ENCODE peak calls at places on chromosome 5, in four cellular contexts. One of them, this sample, is unnamed.

GRCh38 chr5:38208782-38209378 is 49.5 kb upstream of the EGFLAM start:
- DNase-seq in K562: peak
- DNase-seq in HCT116: peak
- DNase-seq in H1: no peak
- DNase-seq in this sample: peak

GRCh38 chr5:181052928-181053759 is 13.1 kb downstream of the BTNL9 start:
- DNase-seq in HCT116: no peak
- DNase-seq in H1: peak
- DNase-seq in K562: peak
- DNase-seq in this sample: no peak

GRCh38 chr5:141094481-141095262 is at the start of gene PCDHB2:
- DNase-seq in HCT116: no peak
- DNase-seq in H1: peak
- DNase-seq in K562: peak
- DNase-seq in this sample: peak

GRCh38 chr5:5497132-5497748 is 74.8 kb downstream of the ICE1 start:
- DNase-seq in H1: no peak
- DNase-seq in K562: peak
- DNase-seq in HCT116: peak
- DNase-seq in this sample: peak

GRCh38 chr5:103674321-103674720 is 111.7 kb upstream of the NUDT12 start:
- DNase-seq in HCT116: no peak
- DNase-seq in K562: no peak
- DNase-seq in H1: no peak
- DNase-seq in this sample: no peak

GRCh38 chr5:119063579-119064379 is 7.1 kb upstream of the DMXL1 start:
- DNase-seq in H1: peak
- DNase-seq in K562: no peak
- DNase-seq in HCT116: no peak
- DNase-seq in this sample: peak

GRCh38 chr5:150281987-150282386 is 7.6 kb downstream of the CAMK2A start:
- DNase-seq in K562: no peak
- DNase-seq in H1: no peak
- DNase-seq in HCT116: no peak
- DNase-seq in this sample: no peak

GRCh38 chr5:113678924-113679575 is 165.6 kb downstream of the YTHDC2 start:
- DNase-seq in HCT116: peak
- DNase-seq in K562: peak
- DNase-seq in H1: peak
- DNase-seq in this sample: peak

GRCh38 chr5:1882337-1883119 is at the start of gene IRX4:
- DNase-seq in H1: peak
- DNase-seq in HCT116: peak
- DNase-seq in K562: no peak
- DNase-seq in this sample: no peak

GRCh38 chr5:7916171-7916804 is 47.3 kb downstream of the MTRR start:
- DNase-seq in K562: no peak
- DNase-seq in H1: no peak
- DNase-seq in HCT116: no peak
- DNase-seq in this sample: no peak

GRCh38 chr5:66454186-66455078 is 141.8 kb upstream of the MAST4 start:
- DNase-seq in K562: no peak
- DNase-seq in HCT116: no peak
- DNase-seq in H1: no peak
- DNase-seq in this sample: no peak

DNA sequence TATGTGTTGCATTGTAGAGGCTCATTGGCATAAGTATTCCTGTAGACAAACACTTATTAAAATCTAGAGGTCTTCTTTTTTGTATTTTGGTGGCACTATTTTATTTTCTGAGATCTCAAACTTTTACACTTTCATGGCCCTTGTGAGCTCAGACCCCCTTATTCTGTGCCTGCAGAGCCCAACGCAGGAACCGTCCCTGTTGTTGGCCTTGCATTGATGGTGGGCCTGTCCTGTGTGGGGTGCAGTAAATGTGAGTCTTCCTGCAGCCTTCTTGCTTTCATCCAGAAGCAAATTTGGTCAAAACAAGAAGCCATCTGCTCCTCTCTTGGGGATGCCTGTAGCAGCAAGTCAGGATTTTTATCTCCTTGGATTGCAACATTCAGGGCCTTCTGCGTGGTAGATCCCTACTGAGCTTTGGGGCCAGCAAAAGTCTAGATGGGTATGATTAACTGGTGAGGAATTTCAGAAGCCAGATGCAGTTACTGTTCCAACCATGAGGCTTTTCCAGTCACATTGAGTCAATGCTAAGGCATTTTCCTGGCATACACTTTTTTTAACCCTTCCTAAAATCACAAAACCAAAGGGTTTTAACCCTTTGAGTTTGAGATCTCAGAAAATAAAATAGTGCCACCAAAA is 31.7 kb downstream of the BASP1 start:
- DNase-seq in HCT116: no peak
- DNase-seq in H1: no peak
- DNase-seq in K562: no peak
- DNase-seq in this sample: no peak
- TF ChIP-seq FOSL1 in HCT116: no peak
- TF ChIP-seq FOSL1 in H1: no peak
- TF ChIP-seq FOSL1 in K562: no peak
- TF ChIP-seq FOSL1 in this sample: no peak

DNA sequence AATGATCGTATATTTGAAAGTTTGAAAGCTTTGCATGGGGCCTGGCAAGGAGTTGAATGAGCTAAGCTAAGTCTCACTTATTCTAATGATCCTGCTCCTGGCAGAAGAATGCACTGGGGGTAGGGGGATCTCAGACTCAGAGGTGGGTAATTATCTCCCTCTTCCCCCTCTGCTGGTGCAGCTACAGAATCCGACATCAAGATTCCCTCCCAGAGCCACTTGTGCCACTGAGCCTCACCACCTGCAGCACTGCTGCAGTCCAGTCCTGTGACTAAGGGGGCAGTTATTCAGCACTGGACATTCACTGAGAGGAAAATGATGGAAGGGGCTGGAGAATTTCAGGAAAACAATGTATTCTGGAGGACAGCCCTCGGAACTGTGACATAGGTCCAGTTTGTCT is 205.8 kb downstream of the DEPDC1B start:
- DNase-seq in HCT116: no peak
- DNase-seq in K562: no peak
- DNase-seq in H1: no peak
- DNase-seq in this sample: no peak
- TF ChIP-seq FOSL1 in HCT116: no peak
- TF ChIP-seq FOSL1 in K562: no peak
- TF ChIP-seq FOSL1 in H1: no peak
- TF ChIP-seq FOSL1 in this sample: no peak

GRCh38 chr5:109486200-109486804 is 76.5 kb upstream of the PJA2 start:
- DNase-seq in K562: no peak
- DNase-seq in H1: no peak
- DNase-seq in HCT116: no peak
- DNase-seq in this sample: no peak

GRCh38 chr5:109482748-109483147 is 73.0 kb upstream of the PJA2 start:
- DNase-seq in H1: no peak
- DNase-seq in K562: no peak
- DNase-seq in HCT116: no peak
- DNase-seq in this sample: peak

GRCh38 chr5:109485030-109485429 is 75.3 kb upstream of the PJA2 start:
- DNase-seq in K562: peak
- DNase-seq in H1: no peak
- DNase-seq in HCT116: no peak
- DNase-seq in this sample: peak

GRCh38 chr5:109483395-109483974 is 73.7 kb upstream of the PJA2 start:
- DNase-seq in HCT116: no peak
- DNase-seq in H1: no peak
- DNase-seq in K562: no peak
- DNase-seq in this sample: no peak

GRCh38 chr5:109484597-109484996 is 74.8 kb upstream of the PJA2 start:
- DNase-seq in HCT116: no peak
- DNase-seq in K562: no peak
- DNase-seq in H1: no peak
- DNase-seq in this sample: no peak
- TF ChIP-seq FOSL1 in HCT116: no peak
- TF ChIP-seq FOSL1 in K562: no peak
- TF ChIP-seq FOSL1 in H1: no peak
- TF ChIP-seq FOSL1 in this sample: no peak

GRCh38 chr5:40904205-40904993 is 4.9 kb upstream of the C7 start:
- DNase-seq in HCT116: peak
- DNase-seq in K562: peak
- DNase-seq in H1: peak
- DNase-seq in this sample: peak
- TF ChIP-seq FOSL1 in HCT116: no peak
- TF ChIP-seq FOSL1 in K562: no peak
- TF ChIP-seq FOSL1 in H1: no peak
- TF ChIP-seq FOSL1 in this sample: no peak

GRCh38 chr5:14821721-14822120 is 49.9 kb downstream of the ANKH start:
- DNase-seq in K562: no peak
- DNase-seq in H1: no peak
- DNase-seq in HCT116: no peak
- DNase-seq in this sample: no peak

GRCh38 chr5:14813747-14814146 is 57.8 kb downstream of the ANKH start:
- DNase-seq in K562: no peak
- DNase-seq in H1: no peak
- DNase-seq in HCT116: no peak
- DNase-seq in this sample: no peak

GRCh38 chr5:14818931-14819790 is 52.4 kb downstream of the ANKH start:
- DNase-seq in K562: no peak
- DNase-seq in H1: no peak
- DNase-seq in HCT116: no peak
- DNase-seq in this sample: no peak

GRCh38 chr5:14816374-14816998 is 55.1 kb downstream of the ANKH start:
- DNase-seq in HCT116: no peak
- DNase-seq in K562: no peak
- DNase-seq in H1: no peak
- DNase-seq in this sample: no peak

DNA sequence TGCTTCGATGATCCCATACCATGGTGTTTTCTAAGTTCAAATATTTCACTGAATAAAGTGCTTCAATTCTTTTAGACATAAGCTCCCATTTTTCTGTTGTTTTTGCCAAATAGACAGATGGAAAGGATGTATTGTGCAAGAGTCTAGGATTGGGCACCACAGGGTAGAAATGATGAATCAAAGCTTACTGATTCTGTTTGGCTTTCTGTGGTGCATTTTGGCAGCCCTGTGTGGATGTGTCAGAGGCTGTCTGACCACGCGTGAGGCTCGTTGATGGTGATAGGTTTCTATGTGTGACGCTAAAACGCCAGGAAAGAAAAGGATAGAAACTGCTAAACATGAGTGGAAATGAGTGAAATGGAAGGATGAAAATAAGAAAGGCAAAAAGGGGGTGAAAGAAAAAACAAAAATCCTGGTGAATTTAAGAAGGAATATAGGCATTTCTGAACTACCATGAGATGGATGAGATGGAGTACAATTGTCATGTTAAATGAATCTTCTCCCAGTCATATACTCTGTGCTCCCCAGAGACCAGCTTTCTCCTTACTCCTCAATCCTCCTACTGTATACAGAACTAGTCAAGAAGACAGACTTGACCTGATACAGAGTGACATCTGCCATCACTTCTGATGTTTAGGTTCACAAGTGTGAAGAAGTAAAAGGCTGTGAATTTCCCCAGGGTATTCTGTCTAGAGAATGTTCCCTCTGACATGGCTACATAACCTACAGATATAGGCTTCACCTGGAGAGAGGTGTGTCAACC is 54.4 kb downstream of the ANKH start:
- DNase-seq in K562: no peak
- DNase-seq in HCT116: no peak
- DNase-seq in H1: no peak
- DNase-seq in this sample: no peak
- TF ChIP-seq FOSL1 in K562: no peak
- TF ChIP-seq FOSL1 in HCT116: no peak
- TF ChIP-seq FOSL1 in H1: no peak
- TF ChIP-seq FOSL1 in this sample: no peak

DNA sequence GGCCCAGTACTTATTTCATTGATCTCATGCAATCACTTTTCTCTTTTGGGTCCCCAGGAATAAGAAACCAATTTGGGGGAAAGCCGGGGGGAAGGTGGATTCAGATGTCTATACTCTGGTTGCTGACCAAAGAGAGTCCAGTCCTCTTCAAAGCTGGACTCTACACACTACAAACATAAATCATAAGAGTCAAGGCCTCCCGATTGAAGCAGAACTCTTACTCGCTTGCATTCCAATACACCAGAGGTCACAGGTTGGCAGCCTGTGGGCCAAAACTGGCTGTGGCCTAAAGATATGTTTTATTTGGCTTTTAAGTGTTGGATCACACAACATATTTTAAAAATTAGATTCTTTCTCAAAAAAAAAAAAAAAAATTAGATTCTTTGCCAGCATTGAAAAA is 311.4 kb upstream of the MSX2 start:
- DNase-seq in HCT116: no peak
- DNase-seq in K562: no peak
- DNase-seq in H1: no peak
- DNase-seq in this sample: no peak
- TF ChIP-seq FOSL1 in HCT116: no peak
- TF ChIP-seq FOSL1 in K562: no peak
- TF ChIP-seq FOSL1 in H1: no peak
- TF ChIP-seq FOSL1 in this sample: no peak

GRCh38 chr5:116068028-116068632 is 16.7 kb upstream of the COMMD10 start:
- DNase-seq in HCT116: peak
- DNase-seq in H1: no peak
- DNase-seq in K562: peak
- DNase-seq in this sample: peak
- TF ChIP-seq FOSL1 in HCT116: no peak
- TF ChIP-seq FOSL1 in H1: no peak
- TF ChIP-seq FOSL1 in K562: no peak
- TF ChIP-seq FOSL1 in this sample: no peak

GRCh38 chr5:90911169-90911568 is 352.6 kb downstream of the ADGRV1 start:
- DNase-seq in K562: no peak
- DNase-seq in HCT116: no peak
- DNase-seq in H1: no peak
- DNase-seq in this sample: peak

GRCh38 chr5:90916947-90917800 is 358.6 kb downstream of the ADGRV1 start:
- DNase-seq in HCT116: no peak
- DNase-seq in K562: no peak
- DNase-seq in H1: no peak
- DNase-seq in this sample: no peak

GRCh38 chr5:90909945-90910344 is 351.3 kb downstream of the ADGRV1 start:
- DNase-seq in H1: no peak
- DNase-seq in K562: no peak
- DNase-seq in HCT116: no peak
- DNase-seq in this sample: no peak

GRCh38 chr5:90917928-90918327 is 359.3 kb downstream of the ADGRV1 start:
- DNase-seq in HCT116: no peak
- DNase-seq in K562: no peak
- DNase-seq in H1: no peak
- DNase-seq in this sample: no peak

DNA sequence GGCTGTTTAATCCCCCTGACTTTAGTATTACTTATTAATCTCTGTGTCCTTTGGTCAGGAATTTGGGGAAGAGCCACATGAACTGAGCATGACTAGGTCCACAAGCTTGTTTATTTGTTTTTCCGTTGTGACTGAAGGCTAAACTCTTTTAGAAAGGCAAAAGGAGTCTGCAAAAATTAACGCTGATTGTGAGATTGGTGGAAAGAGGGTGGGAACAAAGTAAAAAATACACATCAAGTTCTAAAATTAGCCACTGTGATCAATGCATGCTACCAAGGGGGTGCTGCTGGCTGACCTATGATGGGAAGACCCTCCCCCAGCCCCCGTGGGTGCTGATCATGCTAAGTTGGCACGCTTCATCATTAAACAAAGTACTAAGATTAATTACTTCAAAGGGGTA is 356.8 kb downstream of the ADGRV1 start:
- DNase-seq in K562: no peak
- DNase-seq in HCT116: no peak
- DNase-seq in H1: no peak
- DNase-seq in this sample: peak
- TF ChIP-seq FOSL1 in K562: no peak
- TF ChIP-seq FOSL1 in HCT116: no peak
- TF ChIP-seq FOSL1 in H1: no peak
- TF ChIP-seq FOSL1 in this sample: no peak